ENCODE peak calls at places on chromosomes 2 and 18, in seven cellular contexts. One of them, this sample, is unnamed.

GRCh38 chr2:61946661-61947060 is 41.2 kb downstream of the COMMD1 start:
- DNase-seq in left colon: no peak
- DNase-seq in A172: no peak
- DNase-seq in cardiac muscle cell: no peak
- DNase-seq in stimulated activated CD8-positive, alpha-beta memory T cell treated with anti-CD3 and anti-CD28 coated beads, Interleukin-4, amount 100 ng/mL, for 48 hours: no peak
- DNase-seq in pons: no peak
- DNase-seq in neural crest cell: no peak
- DNase-seq in this sample: no peak

GRCh38 chr18:8943900-8944870 is 158.3 kb upstream of the NDUFV2 start:
- DNase-seq in left colon: no peak
- DNase-seq in A172: peak; percentile 98
- DNase-seq in cardiac muscle cell: no peak
- DNase-seq in stimulated activated CD8-positive, alpha-beta memory T cell treated with anti-CD3 and anti-CD28 coated beads, Interleukin-4, amount 100 ng/mL, for 48 hours: no peak
- DNase-seq in pons: peak; percentile 58
- DNase-seq in neural crest cell: no peak
- DNase-seq in this sample: no peak

GRCh38 chr2:665340-666073 is 11.7 kb downstream of the TMEM18 start:
- DNase-seq in left colon: no peak
- DNase-seq in A172: no peak
- DNase-seq in cardiac muscle cell: no peak
- DNase-seq in stimulated activated CD8-positive, alpha-beta memory T cell treated with anti-CD3 and anti-CD28 coated beads, Interleukin-4, amount 100 ng/mL, for 48 hours: no peak
- DNase-seq in pons: no peak
- DNase-seq in neural crest cell: no peak
- DNase-seq in this sample: no peak

GRCh38 chr2:152354909-152355308 is 19.9 kb downstream of the FMNL2 start:
- DNase-seq in left colon: no peak
- DNase-seq in A172: no peak
- DNase-seq in cardiac muscle cell: no peak
- DNase-seq in stimulated activated CD8-positive, alpha-beta memory T cell treated with anti-CD3 and anti-CD28 coated beads, Interleukin-4, amount 100 ng/mL, for 48 hours: no peak
- DNase-seq in pons: no peak
- DNase-seq in neural crest cell: no peak
- DNase-seq in this sample: no peak

GRCh38 chr2:43841949-43842865 is 3.4 kb downstream of the ABCG8 start:
- DNase-seq in left colon: no peak
- DNase-seq in A172: no peak
- DNase-seq in cardiac muscle cell: no peak
- DNase-seq in stimulated activated CD8-positive, alpha-beta memory T cell treated with anti-CD3 and anti-CD28 coated beads, Interleukin-4, amount 100 ng/mL, for 48 hours: no peak
- DNase-seq in pons: no peak
- DNase-seq in neural crest cell: no peak
- DNase-seq in this sample: no peak

GRCh38 chr18:25423267-25423666 is 71.3 kb upstream of the ZNF521 start:
- DNase-seq in left colon: no peak
- DNase-seq in A172: no peak
- DNase-seq in cardiac muscle cell: no peak
- DNase-seq in stimulated activated CD8-positive, alpha-beta memory T cell treated with anti-CD3 and anti-CD28 coated beads, Interleukin-4, amount 100 ng/mL, for 48 hours: no peak
- DNase-seq in pons: no peak
- DNase-seq in neural crest cell: no peak
- DNase-seq in this sample: no peak

GRCh38 chr18:7575465-7576026 is 8.4 kb downstream of the PTPRM start:
- DNase-seq in left colon: no peak
- DNase-seq in A172: no peak
- DNase-seq in cardiac muscle cell: no peak
- DNase-seq in stimulated activated CD8-positive, alpha-beta memory T cell treated with anti-CD3 and anti-CD28 coated beads, Interleukin-4, amount 100 ng/mL, for 48 hours: no peak
- DNase-seq in pons: no peak
- DNase-seq in neural crest cell: no peak
- DNase-seq in this sample: no peak

GRCh38 chr2:234469251-234469845 is 27.5 kb downstream of the ARL4C start:
- DNase-seq in left colon: no peak
- DNase-seq in A172: no peak
- DNase-seq in cardiac muscle cell: no peak
- DNase-seq in stimulated activated CD8-positive, alpha-beta memory T cell treated with anti-CD3 and anti-CD28 coated beads, Interleukin-4, amount 100 ng/mL, for 48 hours: no peak
- DNase-seq in pons: no peak
- DNase-seq in neural crest cell: no peak
- DNase-seq in this sample: no peak

GRCh38 chr2:56784046-56784445 is 600.3 kb downstream of the CCDC85A start:
- DNase-seq in left colon: no peak
- DNase-seq in A172: no peak
- DNase-seq in cardiac muscle cell: no peak
- DNase-seq in stimulated activated CD8-positive, alpha-beta memory T cell treated with anti-CD3 and anti-CD28 coated beads, Interleukin-4, amount 100 ng/mL, for 48 hours: no peak
- DNase-seq in pons: no peak
- DNase-seq in neural crest cell: no peak
- DNase-seq in this sample: no peak

GRCh38 chr2:151374426-151374825 is 17.0 kb downstream of the TNFAIP6 start:
- DNase-seq in left colon: no peak
- DNase-seq in A172: peak; percentile 95
- DNase-seq in cardiac muscle cell: no peak
- DNase-seq in stimulated activated CD8-positive, alpha-beta memory T cell treated with anti-CD3 and anti-CD28 coated beads, Interleukin-4, amount 100 ng/mL, for 48 hours: no peak
- DNase-seq in pons: no peak
- DNase-seq in neural crest cell: no peak
- DNase-seq in this sample: no peak

GRCh38 chr2:120625865-120626560 is 109.7 kb upstream of the GLI2 start:
- DNase-seq in left colon: no peak
- DNase-seq in A172: peak; percentile 34
- DNase-seq in cardiac muscle cell: no peak
- DNase-seq in stimulated activated CD8-positive, alpha-beta memory T cell treated with anti-CD3 and anti-CD28 coated beads, Interleukin-4, amount 100 ng/mL, for 48 hours: no peak
- DNase-seq in pons: no peak
- DNase-seq in neural crest cell: no peak
- DNase-seq in this sample: no peak

GRCh38 chr2:10255189-10256030 is 47.3 kb upstream of the HPCAL1 start:
- DNase-seq in left colon: peak; percentile 22
- DNase-seq in A172: no peak
- DNase-seq in cardiac muscle cell: no peak
- DNase-seq in stimulated activated CD8-positive, alpha-beta memory T cell treated with anti-CD3 and anti-CD28 coated beads, Interleukin-4, amount 100 ng/mL, for 48 hours: no peak
- DNase-seq in pons: no peak
- DNase-seq in neural crest cell: no peak
- DNase-seq in this sample: no peak

GRCh38 chr2:120118018-120118417 is 105.1 kb downstream of the EPB41L5 start:
- DNase-seq in left colon: no peak
- DNase-seq in A172: no peak
- DNase-seq in cardiac muscle cell: no peak
- DNase-seq in stimulated activated CD8-positive, alpha-beta memory T cell treated with anti-CD3 and anti-CD28 coated beads, Interleukin-4, amount 100 ng/mL, for 48 hours: no peak
- DNase-seq in pons: no peak
- DNase-seq in neural crest cell: no peak
- DNase-seq in this sample: no peak

GRCh38 chr2:57552885-57553284 is 493.7 kb upstream of the VRK2 start:
- DNase-seq in left colon: no peak
- DNase-seq in A172: no peak
- DNase-seq in cardiac muscle cell: no peak
- DNase-seq in stimulated activated CD8-positive, alpha-beta memory T cell treated with anti-CD3 and anti-CD28 coated beads, Interleukin-4, amount 100 ng/mL, for 48 hours: no peak
- DNase-seq in pons: no peak
- DNase-seq in neural crest cell: no peak
- DNase-seq in this sample: no peak

GRCh38 chr2:237774811-237775553 is 23.6 kb upstream of the RBM44 start:
- DNase-seq in left colon: peak; percentile 52
- DNase-seq in A172: peak; percentile 56
- DNase-seq in cardiac muscle cell: peak; percentile 64
- DNase-seq in stimulated activated CD8-positive, alpha-beta memory T cell treated with anti-CD3 and anti-CD28 coated beads, Interleukin-4, amount 100 ng/mL, for 48 hours: peak; percentile 63
- DNase-seq in pons: peak; percentile 24
- DNase-seq in neural crest cell: peak; percentile 59
- DNase-seq in this sample: peak; percentile 4

GRCh38 chr2:190649035-190649797 is at the start of gene NAB1:
- DNase-seq in left colon: peak; percentile 42
- DNase-seq in A172: peak; percentile 23
- DNase-seq in cardiac muscle cell: peak; percentile 74
- DNase-seq in stimulated activated CD8-positive, alpha-beta memory T cell treated with anti-CD3 and anti-CD28 coated beads, Interleukin-4, amount 100 ng/mL, for 48 hours: peak; percentile 74
- DNase-seq in pons: no peak
- DNase-seq in neural crest cell: peak; percentile 41
- DNase-seq in this sample: peak; percentile 56

GRCh38 chr2:47558116-47559078 is 155.4 kb downstream of the MSH2 start:
- DNase-seq in left colon: no peak
- DNase-seq in A172: peak; percentile 51
- DNase-seq in cardiac muscle cell: no peak
- DNase-seq in stimulated activated CD8-positive, alpha-beta memory T cell treated with anti-CD3 and anti-CD28 coated beads, Interleukin-4, amount 100 ng/mL, for 48 hours: no peak
- DNase-seq in pons: no peak
- DNase-seq in neural crest cell: no peak
- DNase-seq in this sample: no peak

GRCh38 chr2:127064642-127065250 is 42.2 kb downstream of the BIN1 start:
- DNase-seq in left colon: peak; percentile 87
- DNase-seq in A172: peak; percentile 98
- DNase-seq in cardiac muscle cell: peak; percentile 41
- DNase-seq in stimulated activated CD8-positive, alpha-beta memory T cell treated with anti-CD3 and anti-CD28 coated beads, Interleukin-4, amount 100 ng/mL, for 48 hours: peak; percentile 86
- DNase-seq in pons: peak; percentile 66
- DNase-seq in neural crest cell: peak; percentile 22
- DNase-seq in this sample: no peak

GRCh38 chr2:43169987-43170732 is 56.2 kb downstream of the ZFP36L2 start:
- DNase-seq in left colon: peak; percentile 70
- DNase-seq in A172: no peak
- DNase-seq in cardiac muscle cell: peak; percentile 38
- DNase-seq in stimulated activated CD8-positive, alpha-beta memory T cell treated with anti-CD3 and anti-CD28 coated beads, Interleukin-4, amount 100 ng/mL, for 48 hours: peak; percentile 87
- DNase-seq in pons: no peak
- DNase-seq in neural crest cell: peak; percentile 28
- DNase-seq in this sample: peak; percentile 25

GRCh38 chr18:13369353-13369752 is 150.8 kb downstream of the LDLRAD4 start:
- DNase-seq in left colon: no peak
- DNase-seq in A172: no peak
- DNase-seq in cardiac muscle cell: no peak
- DNase-seq in stimulated activated CD8-positive, alpha-beta memory T cell treated with anti-CD3 and anti-CD28 coated beads, Interleukin-4, amount 100 ng/mL, for 48 hours: no peak
- DNase-seq in pons: no peak
- DNase-seq in neural crest cell: no peak
- DNase-seq in this sample: no peak

GRCh38 chr2:190858817-190859216 is 21.8 kb upstream of the GLS start:
- DNase-seq in left colon: no peak
- DNase-seq in A172: peak; percentile 50
- DNase-seq in cardiac muscle cell: no peak
- DNase-seq in stimulated activated CD8-positive, alpha-beta memory T cell treated with anti-CD3 and anti-CD28 coated beads, Interleukin-4, amount 100 ng/mL, for 48 hours: no peak
- DNase-seq in pons: no peak
- DNase-seq in neural crest cell: no peak
- DNase-seq in this sample: no peak

GRCh38 chr18:46366977-46367376 is 262.8 kb downstream of the HAUS1 start:
- DNase-seq in left colon: no peak
- DNase-seq in A172: no peak
- DNase-seq in cardiac muscle cell: no peak
- DNase-seq in stimulated activated CD8-positive, alpha-beta memory T cell treated with anti-CD3 and anti-CD28 coated beads, Interleukin-4, amount 100 ng/mL, for 48 hours: no peak
- DNase-seq in pons: no peak
- DNase-seq in neural crest cell: no peak
- DNase-seq in this sample: no peak

GRCh38 chr2:19576411-19576810 is 218.0 kb upstream of the OSR1 start:
- DNase-seq in left colon: no peak
- DNase-seq in A172: no peak
- DNase-seq in cardiac muscle cell: no peak
- DNase-seq in stimulated activated CD8-positive, alpha-beta memory T cell treated with anti-CD3 and anti-CD28 coated beads, Interleukin-4, amount 100 ng/mL, for 48 hours: no peak
- DNase-seq in pons: no peak
- DNase-seq in neural crest cell: no peak
- DNase-seq in this sample: no peak

GRCh38 chr2:17901246-17901645 is 22.8 kb downstream of the KCNS3 start:
- DNase-seq in left colon: no peak
- DNase-seq in A172: no peak
- DNase-seq in cardiac muscle cell: no peak
- DNase-seq in stimulated activated CD8-positive, alpha-beta memory T cell treated with anti-CD3 and anti-CD28 coated beads, Interleukin-4, amount 100 ng/mL, for 48 hours: no peak
- DNase-seq in pons: no peak
- DNase-seq in neural crest cell: no peak
- DNase-seq in this sample: no peak

GRCh38 chr2:197058777-197059176 is 132.3 kb upstream of the PGAP1 start:
- DNase-seq in left colon: no peak
- DNase-seq in A172: no peak
- DNase-seq in cardiac muscle cell: no peak
- DNase-seq in stimulated activated CD8-positive, alpha-beta memory T cell treated with anti-CD3 and anti-CD28 coated beads, Interleukin-4, amount 100 ng/mL, for 48 hours: no peak
- DNase-seq in pons: no peak
- DNase-seq in neural crest cell: no peak
- DNase-seq in this sample: no peak

GRCh38 chr2:192749606-192750200 is 555.0 kb upstream of the TMEFF2 start:
- DNase-seq in left colon: no peak
- DNase-seq in A172: peak; percentile 51
- DNase-seq in cardiac muscle cell: peak; percentile 36
- DNase-seq in stimulated activated CD8-positive, alpha-beta memory T cell treated with anti-CD3 and anti-CD28 coated beads, Interleukin-4, amount 100 ng/mL, for 48 hours: no peak
- DNase-seq in pons: peak; percentile 9
- DNase-seq in neural crest cell: no peak
- DNase-seq in this sample: no peak

GRCh38 chr2:170972508-170973224 is 43.6 kb downstream of the GORASP2 start:
- DNase-seq in left colon: no peak
- DNase-seq in A172: no peak
- DNase-seq in cardiac muscle cell: no peak
- DNase-seq in stimulated activated CD8-positive, alpha-beta memory T cell treated with anti-CD3 and anti-CD28 coated beads, Interleukin-4, amount 100 ng/mL, for 48 hours: no peak
- DNase-seq in pons: no peak
- DNase-seq in neural crest cell: no peak
- DNase-seq in this sample: no peak